ENCODE peak calls at places on chromosome 6, in nine cellular contexts. Z is NCI-H1092, E is HTR-8/SVneo, A is upper lobe of right lung, G is HCEC 1CT, U is NCI-H460, S is foreskin keratinocyte, O is sciatic nerve, X is HFFc6. L is an unnamed sample.

GRCh38 chr6:32393660-32394420 is 13.1 kb downstream of the BTNL2 start:
- DNase-seq in Z (no peak), E (no peak), A (no peak), G (no peak), U (no peak), S (peak; percentile 79), O (no peak), X (no peak), L (no peak)

GRCh38 chr6:56764081-56764566 is 121.4 kb upstream of the DST start:
- DNase-seq in Z (no peak), E (no peak), A (no peak), G (peak; percentile 57), U (no peak), S (no peak), O (no peak), X (peak; percentile 56), L (peak; percentile 60)

GRCh38 chr6:25107218-25107617 is 171.5 kb upstream of the RIPOR2 start:
- DNase-seq in Z (no peak), E (no peak), A (no peak), G (no peak), U (no peak), S (no peak), O (no peak), X (no peak), L (no peak)

GRCh38 chr6:56047931-56048520 is 172.6 kb upstream of the BMP5 start:
- DNase-seq in Z (no peak), E (no peak), A (no peak), G (no peak), U (no peak), S (no peak), O (no peak), X (no peak), L (no peak)

GRCh38 chr6:137637161-137637560 is 143.0 kb upstream of the OLIG3 start:
- DNase-seq in Z (no peak), E (peak; percentile 52), A (no peak), G (peak; percentile 93), U (peak; percentile 11), S (peak; percentile 69), O (no peak), X (peak; percentile 82), L (peak; percentile 91)

GRCh38 chr6:307874-308273 is 15.6 kb downstream of the DUSP22 start:
- DNase-seq in Z (no peak), E (no peak), A (peak; percentile 66), G (no peak), U (no peak), S (no peak), O (no peak), X (no peak), L (no peak)

GRCh38 chr6:118968416-118968815 is 33.5 kb upstream of the MCM9 start:
- DNase-seq in Z (no peak), E (no peak), A (no peak), G (peak; percentile 45), U (peak; percentile 16), S (no peak), O (no peak), X (peak; percentile 6), L (peak; percentile 29)

GRCh38 chr6:157994126-157994795 is 12.6 kb downstream of the SYNJ2 start:
- DNase-seq in Z (no peak), E (no peak), A (peak; percentile 32), G (no peak), U (no peak), S (no peak), O (peak; percentile 33), X (no peak), L (peak; percentile 36)

GRCh38 chr6:88804701-88805100 is 158.7 kb downstream of the RNGTT start:
- DNase-seq in Z (no peak), E (no peak), A (no peak), G (peak; percentile 55), U (no peak), S (peak; percentile 4), O (no peak), X (peak; percentile 49), L (peak; percentile 22)

GRCh38 chr6:11632231-11632630 is 94.7 kb downstream of the TMEM170B start:
- DNase-seq in Z (no peak), E (no peak), A (no peak), G (peak; percentile 20), U (no peak), S (peak; percentile 79), O (no peak), X (peak; percentile 35), L (peak; percentile 72)

GRCh38 chr6:7150381-7151064 is 42.8 kb downstream of the RREB1 start:
- DNase-seq in Z (peak; percentile 60), E (no peak), A (no peak), G (no peak), U (no peak), S (no peak), O (no peak), X (no peak), L (peak; percentile 87)

GRCh38 chr6:19569563-19569962 is 267.6 kb upstream of the ID4 start:
- DNase-seq in Z (no peak), E (no peak), A (no peak), G (no peak), U (no peak), S (no peak), O (no peak), X (no peak), L (no peak)

GRCh38 chr6:106882601-106883518 is 91.7 kb downstream of the CD24 start:
- DNase-seq in Z (no peak), E (no peak), A (no peak), G (no peak), U (no peak), S (no peak), O (no peak), X (no peak), L (no peak)

GRCh38 chr6:106608080-106608668 is 21.1 kb downstream of the RTN4IP1 start:
- DNase-seq in Z (peak; percentile 35), E (peak; percentile 29), A (no peak), G (peak; percentile 49), U (peak; percentile 62), S (peak; percentile 37), O (no peak), X (peak; percentile 70), L (peak; percentile 72)

GRCh38 chr6:151097207-151097606 is 142.6 kb upstream of the AKAP12 start:
- DNase-seq in Z (no peak), E (no peak), A (no peak), G (no peak), U (no peak), S (no peak), O (no peak), X (no peak), L (no peak)

GRCh38 chr6:40852667-40853383 is 186.2 kb downstream of the UNC5CL start:
- DNase-seq in Z (no peak), E (no peak), A (no peak), G (no peak), U (peak; percentile 12), S (no peak), O (no peak), X (peak; percentile 33), L (no peak)

GRCh38 chr6:5525209-5525608 is 263.9 kb downstream of the FARS2 start:
- DNase-seq in Z (no peak), E (no peak), A (no peak), G (peak; percentile 23), U (no peak), S (no peak), O (no peak), X (peak; percentile 51), L (peak; percentile 79)

GRCh38 chr6:152309648-152310047 is 327.5 kb downstream of the SYNE1 start:
- DNase-seq in Z (no peak), E (no peak), A (no peak), G (no peak), U (no peak), S (no peak), O (no peak), X (no peak), L (peak; percentile 83)

GRCh38 chr6:117018771-117019170 is 141.7 kb downstream of the RFX6 start:
- DNase-seq in Z (no peak), E (no peak), A (no peak), G (no peak), U (no peak), S (peak; percentile 15), O (no peak), X (no peak), L (peak; percentile 13)

GRCh38 chr6:9699890-9700289 is 715.0 kb downstream of the TFAP2A start:
- DNase-seq in Z (no peak), E (no peak), A (no peak), G (no peak), U (no peak), S (no peak), O (no peak), X (peak; percentile 7), L (peak; percentile 3)

GRCh38 chr6:139577991-139578604 is 203.7 kb upstream of the CITED2 start:
- DNase-seq in Z (no peak), E (peak; percentile 59), A (no peak), G (peak; percentile 93), U (no peak), S (peak; percentile 83), O (no peak), X (peak; percentile 86), L (peak; percentile 94)

GRCh38 chr6:41878246-41878645 is 16.9 kb downstream of the USP49 start:
- DNase-seq in Z (no peak), E (peak; percentile 46), A (no peak), G (peak; percentile 67), U (no peak), S (no peak), O (no peak), X (peak; percentile 52), L (peak; percentile 54)

GRCh38 chr6:44645276-44645675 is 257.8 kb downstream of the CDC5L start:
- DNase-seq in Z (no peak), E (no peak), A (peak; percentile 12), G (peak; percentile 8), U (no peak), S (no peak), O (no peak), X (no peak), L (no peak)

GRCh38 chr6:6469074-6469473 is 119.4 kb upstream of the LY86 start:
- DNase-seq in Z (no peak), E (no peak), A (no peak), G (no peak), U (peak; percentile 52), S (peak; percentile 37), O (no peak), X (no peak), L (no peak)

GRCh38 chr6:150118642-150119041 is 24.2 kb upstream of the PPP1R14C start:
- DNase-seq in Z (peak; percentile 59), E (no peak), A (no peak), G (no peak), U (no peak), S (no peak), O (no peak), X (no peak), L (no peak)

GRCh38 chr6:167678102-167679101 is 148.3 kb upstream of the AFDN start:
- DNase-seq in Z (peak; percentile 31), E (no peak), A (peak; percentile 66), G (no peak), U (no peak), S (no peak), O (peak; percentile 67), X (no peak), L (no peak)

GRCh38 chr6:68695403-68695802 is 60.3 kb downstream of the ADGRB3 start:
- DNase-seq in Z (no peak), E (no peak), A (no peak), G (no peak), U (no peak), S (no peak), O (no peak), X (no peak), L (no peak)

GRCh38 chr6:85679445-85680123 is 36.9 kb upstream of the SYNCRIP start:
- DNase-seq in Z (no peak), E (no peak), A (no peak), G (no peak), U (no peak), S (no peak), O (no peak), X (no peak), L (peak; percentile 7)

GRCh38 chr6:66435321-66435720 is 728.3 kb upstream of the EYS start:
- DNase-seq in Z (no peak), E (no peak), A (no peak), G (peak; percentile 5), U (no peak), S (no peak), O (no peak), X (no peak), L (no peak)

GRCh38 chr6:84872996-84873395 is 108.6 kb upstream of the TBX18 start:
- DNase-seq in Z (no peak), E (no peak), A (no peak), G (peak; percentile 45), U (no peak), S (no peak), O (no peak), X (no peak), L (no peak)

GRCh38 chr6:71139249-71139648 is 149.4 kb upstream of the OGFRL1 start:
- DNase-seq in Z (no peak), E (peak; percentile 50), A (no peak), G (peak; percentile 44), U (no peak), S (peak; percentile 55), O (no peak), X (no peak), L (peak; percentile 82)

L was measured in LHCN-M2.